ENCODE peak calls at places on chromosomes 11 and 22, in nine cellular contexts. F is A549, P is GM12878, W is SK-N-SH, K is GM23338, M is HCT116, U is HepG2, D is Panc1, B is HL-60. I is an unnamed sample.

GRCh38 chr22:31650391-31650790 is 11.6 kb downstream of the PISD start:
- DNase-seq in F (no peak), P (no peak), W (no peak), K (peak), M (no peak), U (no peak), D (no peak), B (no peak), I (no peak)

GRCh38 chr11:128720522-128720985 is 26.7 kb downstream of the FLI1 start:
- DNase-seq in F (no peak), P (no peak), W (no peak), K (peak), M (no peak), U (no peak), D (no peak), B (no peak), I (no peak)

GRCh38 chr22:39518996-39519680 is 1.2 kb upstream of the ATF4 start:
- DNase-seq in F (peak), P (no peak), W (peak), K (no peak), M (no peak), U (no peak), D (no peak), B (no peak), I (no peak)

GRCh38 chr22:32531955-32532818 is 57.6 kb downstream of the FBXO7 start:
- DNase-seq in F (no peak), P (no peak), W (peak), K (peak), M (no peak), U (peak), D (no peak), B (no peak), I (peak)

GRCh38 chr11:47361419-47361818 is 8.9 kb upstream of the MYBPC3 start:
- DNase-seq in F (no peak), P (no peak), W (no peak), K (no peak), M (no peak), U (no peak), D (no peak), B (no peak), I (no peak)

GRCh38 chr11:14443642-14444041 is 56.0 kb downstream of the COPB1 start:
- DNase-seq in F (no peak), P (no peak), W (peak), K (no peak), M (no peak), U (peak), D (no peak), B (no peak), I (peak)

GRCh38 chr11:92662580-92662979 is 306.9 kb upstream of the MTNR1B start:
- DNase-seq in F (no peak), P (no peak), W (no peak), K (no peak), M (no peak), U (no peak), D (no peak), B (no peak), I (no peak)

GRCh38 chr11:117820071-117820470 is 4.5 kb downstream of the FXYD2 start:
- DNase-seq in F (no peak), P (no peak), W (no peak), K (no peak), M (no peak), U (no peak), D (no peak), B (no peak), I (no peak)

GRCh38 chr11:59053387-59053786 is 32.7 kb upstream of the GLYATL1B start:
- DNase-seq in F (no peak), P (no peak), W (peak), K (peak), M (peak), U (peak), D (peak), B (peak), I (peak)

GRCh38 chr22:39965749-39966148 is 5.6 kb downstream of the TMA7B start:
- DNase-seq in F (no peak), P (no peak), W (no peak), K (no peak), M (no peak), U (no peak), D (no peak), B (no peak), I (peak)

GRCh38 chr22:26172389-26172990 is 3.2 kb downstream of the SEZ6L start:
- DNase-seq in F (peak), P (no peak), W (peak), K (peak), M (peak), U (peak), D (peak), B (no peak), I (peak)

GRCh38 chr11:62791501-62792192 is at the start of gene TMEM223:
- DNase-seq in F (peak), P (no peak), W (peak), K (peak), M (peak), U (peak), D (no peak), B (no peak), I (peak)

GRCh38 chr11:79196950-79197349 is 243.9 kb downstream of the TENM4 start:
- DNase-seq in F (no peak), P (no peak), W (no peak), K (no peak), M (no peak), U (no peak), D (no peak), B (no peak), I (no peak)

GRCh38 chr22:17817511-17818065 is 43.3 kb upstream of the BID start:
- DNase-seq in F (no peak), P (no peak), W (no peak), K (no peak), M (no peak), U (no peak), D (no peak), B (no peak), I (no peak)

GRCh38 chr11:9752091-9752490 is 88.2 kb downstream of the SWAP70 start:
- DNase-seq in F (no peak), P (no peak), W (peak), K (no peak), M (no peak), U (peak), D (no peak), B (no peak), I (peak)

GRCh38 chr22:38730411-38730871 is 24.7 kb downstream of the GTPBP1 start:
- DNase-seq in F (no peak), P (no peak), W (no peak), K (no peak), M (no peak), U (no peak), D (no peak), B (no peak), I (no peak)

GRCh38 chr22:24023204-24023789 is 12.2 kb downstream of the CABIN1 start:
- DNase-seq in F (no peak), P (no peak), W (no peak), K (no peak), M (no peak), U (no peak), D (no peak), B (no peak), I (no peak)

GRCh38 chr11:75468534-75469340 is 35.7 kb upstream of the KLHL35 start:
- DNase-seq in F (no peak), P (no peak), W (peak), K (no peak), M (no peak), U (no peak), D (no peak), B (no peak), I (peak)

GRCh38 chr11:130531061-130531460 is 82.6 kb downstream of the ADAMTS15 start:
- DNase-seq in F (no peak), P (no peak), W (no peak), K (no peak), M (no peak), U (no peak), D (no peak), B (no peak), I (no peak)

GRCh38 chr11:46916669-46917108 is 1.7 kb downstream of the LRP4 start:
- DNase-seq in F (peak), P (no peak), W (peak), K (peak), M (no peak), U (peak), D (no peak), B (no peak), I (peak)

GRCh38 chr11:48006301-48006992 is 26.1 kb downstream of the PTPRJ start:
- DNase-seq in F (no peak), P (peak), W (no peak), K (no peak), M (no peak), U (no peak), D (no peak), B (no peak), I (peak)

GRCh38 chr11:1564535-1565172 is 7.4 kb downstream of the DUSP8 start:
- DNase-seq in F (no peak), P (no peak), W (peak), K (peak), M (no peak), U (no peak), D (no peak), B (no peak), I (peak)

GRCh38 chr11:1565173-1565903 is 6.7 kb downstream of the DUSP8 start:
- DNase-seq in F (no peak), P (no peak), W (no peak), K (no peak), M (no peak), U (no peak), D (no peak), B (no peak), I (no peak)

GRCh38 chr11:1562469-1563148 is 9.5 kb downstream of the DUSP8 start:
- DNase-seq in F (no peak), P (no peak), W (no peak), K (no peak), M (no peak), U (no peak), D (no peak), B (no peak), I (no peak)

GRCh38 chr11:1563149-1563638 is 8.9 kb downstream of the DUSP8 start:
- DNase-seq in F (no peak), P (no peak), W (no peak), K (no peak), M (no peak), U (no peak), D (no peak), B (no peak), I (no peak)

GRCh38 chr11:1563697-1564534 is 8.2 kb downstream of the DUSP8 start:
- DNase-seq in F (no peak), P (no peak), W (no peak), K (no peak), M (no peak), U (no peak), D (no peak), B (no peak), I (no peak)
- TF ChIP-seq REST in F (no peak), P (no peak), W (no peak), K (no peak), M (no peak), U (no peak), D (no peak), B (no peak), I (no peak)

DNA sequence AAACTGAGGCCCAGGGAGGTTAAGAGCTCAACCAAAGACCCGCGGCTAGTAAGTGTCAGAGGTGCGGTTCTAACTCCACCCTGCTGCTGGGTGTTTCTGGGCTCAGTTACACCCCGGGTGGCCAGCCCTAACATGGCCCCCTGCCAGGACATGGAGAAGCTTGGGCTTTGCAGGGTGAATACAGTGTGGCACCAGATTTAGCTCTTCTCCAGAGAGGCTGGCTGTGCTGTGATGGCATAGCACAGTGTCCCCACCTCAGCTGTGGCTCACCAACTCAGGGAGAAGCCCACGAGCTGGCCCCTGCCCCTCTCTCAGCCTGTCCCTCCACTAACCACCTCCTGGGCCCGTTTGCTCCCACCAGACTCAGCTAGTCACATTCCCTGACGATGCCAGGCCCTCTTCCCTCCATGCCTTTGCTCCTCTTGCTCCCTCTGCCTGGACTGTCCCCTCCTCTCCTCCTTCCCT is 7.0 kb downstream of the UCP3 start:
- DNase-seq in F (no peak), P (no peak), W (no peak), K (no peak), M (no peak), U (no peak), D (no peak), B (no peak), I (no peak)
- TF ChIP-seq REST in F (no peak), P (no peak), W (no peak), K (no peak), M (no peak), U (no peak), D (no peak), B (no peak), I (no peak)

DNA sequence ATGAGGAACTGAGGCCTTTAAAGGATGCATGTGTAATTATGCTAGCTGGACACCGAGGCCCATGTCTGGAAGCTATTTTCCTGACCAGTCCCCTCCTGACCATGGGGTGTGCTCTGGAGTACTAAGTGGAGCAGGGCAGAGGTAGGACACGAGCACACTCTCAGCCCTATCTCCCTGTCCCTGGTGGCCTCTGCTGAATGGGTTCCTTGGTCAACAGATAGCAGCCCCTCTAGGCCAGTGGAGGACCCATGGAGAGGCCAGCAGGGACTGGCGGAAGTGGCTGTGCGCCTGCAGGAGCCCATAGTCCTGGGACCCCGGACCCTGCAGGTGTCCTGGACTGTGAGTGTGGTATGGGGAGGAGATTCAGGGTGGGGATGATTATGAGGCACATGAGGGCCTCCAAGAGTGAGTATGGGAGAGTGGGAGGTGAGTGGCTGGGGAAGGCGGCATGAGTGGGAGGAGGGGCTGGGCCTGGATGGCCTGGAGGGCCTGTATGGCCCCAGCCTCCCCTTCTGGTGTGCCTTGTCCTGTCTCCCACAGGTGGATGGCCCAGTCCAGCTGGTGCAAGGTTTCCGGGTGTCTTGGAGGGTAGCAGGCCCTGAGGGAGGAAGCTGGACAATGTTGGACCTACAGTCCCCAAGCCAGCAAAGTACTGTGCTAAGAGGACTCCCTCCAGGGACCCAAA is 9.5 kb downstream of the ROBO3 start:
- DNase-seq in F (no peak), P (no peak), W (no peak), K (no peak), M (no peak), U (no peak), D (no peak), B (no peak), I (no peak)
- TF ChIP-seq REST in F (no peak), P (no peak), W (no peak), K (no peak), M (no peak), U (no peak), D (no peak), B (no peak), I (no peak)

DNA sequence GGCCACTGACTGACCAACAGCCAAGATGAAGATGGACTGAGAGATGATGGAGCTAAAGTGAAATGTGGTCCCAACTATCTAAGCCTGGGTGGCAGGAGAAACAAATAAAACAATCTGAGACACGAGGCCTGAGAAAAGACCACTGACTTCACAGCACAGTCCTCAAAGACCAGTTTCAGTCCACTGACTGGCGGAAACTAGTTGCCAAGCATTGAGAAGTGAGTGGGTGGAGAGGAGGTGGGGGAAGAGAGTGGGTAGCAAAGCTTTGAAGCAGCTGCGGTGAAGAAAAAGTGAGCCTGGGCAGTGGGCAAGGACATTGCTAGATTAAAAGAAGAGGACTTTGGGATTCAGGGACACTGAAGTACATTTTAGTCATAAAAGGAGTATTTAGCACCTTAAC is 1.9 kb downstream of the MS4A1 start:
- DNase-seq in F (no peak), P (peak), W (no peak), K (no peak), M (no peak), U (no peak), D (no peak), B (no peak), I (no peak)
- TF ChIP-seq REST in F (no peak), P (peak), W (no peak), K (no peak), M (no peak), U (no peak), D (no peak), B (no peak), I (no peak)

GRCh38 chr22:47190957-47191323 is 428.5 kb downstream of the TBC1D22A start:
- DNase-seq in F (no peak), P (no peak), W (no peak), K (no peak), M (peak), U (no peak), D (no peak), B (no peak), I (no peak)
- TF ChIP-seq REST in F (no peak), P (no peak), W (no peak), K (no peak), M (no peak), U (no peak), D (no peak), B (no peak), I (no peak)

GRCh38 chr11:102497061-102497460 is 33.5 kb downstream of the MMP7 start:
- DNase-seq in F (no peak), P (no peak), W (no peak), K (no peak), M (no peak), U (no peak), D (no peak), B (no peak), I (no peak)
- TF ChIP-seq REST in F (no peak), P (no peak), W (no peak), K (no peak), M (no peak), U (no peak), D (no peak), B (no peak), I (no peak)

DNA sequence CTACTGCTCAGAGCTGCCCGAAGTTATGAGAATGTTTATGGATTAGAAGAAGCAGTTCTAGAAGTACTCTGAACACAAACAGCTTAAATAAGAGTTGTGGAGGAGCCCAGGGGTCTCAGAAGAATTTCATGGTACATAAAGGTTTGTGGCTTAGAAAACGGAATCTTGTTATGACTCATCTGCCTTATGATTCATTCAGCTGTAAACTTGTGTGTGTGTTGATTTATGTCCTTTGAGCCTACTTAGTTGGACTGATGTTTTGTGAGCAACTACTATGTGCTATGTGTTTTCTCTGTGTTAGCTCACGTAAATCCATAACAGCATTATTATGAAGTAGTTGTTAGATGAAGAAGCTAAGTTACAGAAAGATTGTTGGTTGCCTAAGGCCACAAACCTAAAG is 203.7 kb downstream of the PGR start:
- DNase-seq in F (no peak), P (peak), W (no peak), K (no peak), M (peak), U (no peak), D (no peak), B (no peak), I (no peak)
- TF ChIP-seq REST in F (no peak), P (no peak), W (no peak), K (no peak), M (no peak), U (no peak), D (no peak), B (no peak), I (no peak)

GRCh38 chr22:36351921-36352774 is 35.6 kb downstream of the MYH9 start:
- DNase-seq in F (no peak), P (no peak), W (no peak), K (no peak), M (no peak), U (peak), D (no peak), B (no peak), I (no peak)

GRCh38 chr22:36352775-36353507 is 34.8 kb downstream of the MYH9 start:
- DNase-seq in F (no peak), P (no peak), W (no peak), K (peak), M (no peak), U (peak), D (no peak), B (no peak), I (no peak)

GRCh38 chr22:36348760-36349159 is 39.0 kb downstream of the MYH9 start:
- DNase-seq in F (no peak), P (no peak), W (no peak), K (no peak), M (no peak), U (no peak), D (no peak), B (no peak), I (no peak)

GRCh38 chr22:36349726-36350125 is 38.0 kb downstream of the MYH9 start:
- DNase-seq in F (no peak), P (no peak), W (no peak), K (no peak), M (no peak), U (no peak), D (no peak), B (no peak), I (no peak)

DNA sequence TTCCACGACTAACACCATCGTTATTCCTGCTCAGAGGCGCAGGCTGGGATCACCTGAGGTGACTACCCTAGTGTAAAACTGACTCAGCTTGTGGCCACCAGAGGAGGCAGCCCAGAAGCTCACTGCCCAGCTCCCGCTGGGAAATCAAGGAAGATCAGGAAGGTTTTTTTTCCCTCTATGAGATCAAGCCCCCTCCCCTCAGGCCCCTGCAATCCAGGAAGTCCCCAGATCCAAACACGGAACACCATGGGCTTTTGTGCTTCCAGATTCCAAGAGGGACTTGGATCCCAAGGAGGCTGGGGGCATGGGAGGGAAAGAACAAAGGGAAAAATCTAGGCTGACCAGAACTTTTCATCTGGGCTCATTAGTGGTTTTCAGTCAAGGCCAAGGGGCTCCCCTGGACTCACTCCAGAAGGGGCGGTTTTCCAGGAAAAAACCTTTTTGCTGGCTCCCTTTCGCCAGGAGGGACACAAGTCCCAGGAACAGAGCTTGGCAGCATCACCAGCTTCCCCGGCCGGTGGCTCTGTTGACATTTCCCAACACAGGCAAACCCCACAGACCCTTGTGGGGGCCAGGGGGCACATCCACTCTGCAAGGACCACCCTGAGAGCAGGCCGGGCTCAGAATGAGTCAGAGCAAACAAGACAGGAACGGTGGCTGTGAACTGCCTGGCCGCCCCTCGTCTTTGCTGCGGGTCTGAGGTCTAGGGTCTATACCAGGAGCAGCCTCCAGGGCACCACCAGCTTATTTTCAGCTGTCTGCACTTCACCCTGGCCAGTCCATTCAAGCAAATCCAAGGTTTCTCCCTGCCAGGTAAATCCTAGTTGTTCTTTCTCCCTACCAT is 36.8 kb downstream of the MYH9 start:
- DNase-seq in F (peak), P (no peak), W (no peak), K (no peak), M (no peak), U (peak), D (no peak), B (no peak), I (no peak)
- TF ChIP-seq REST in F (no peak), P (no peak), W (no peak), K (no peak), M (no peak), U (peak), D (no peak), B (no peak), I (no peak)

GRCh38 chr11:12715941-12716340 is 41.7 kb downstream of the TEAD1 start:
- DNase-seq in F (no peak), P (no peak), W (no peak), K (no peak), M (no peak), U (no peak), D (no peak), B (no peak), I (no peak)
- TF ChIP-seq REST in F (no peak), P (no peak), W (no peak), K (no peak), M (no peak), U (no peak), D (no peak), B (no peak), I (no peak)

GRCh38 chr11:77619576-77620198 is 17.9 kb downstream of the CLNS1A start:
- DNase-seq in F (peak), P (peak), W (no peak), K (peak), M (peak), U (peak), D (peak), B (no peak), I (no peak)
- TF ChIP-seq REST in F (no peak), P (no peak), W (no peak), K (no peak), M (no peak), U (no peak), D (no peak), B (no peak), I (no peak)